ENCODE peak calls at places on chromosome 14, in six cellular contexts. U, S, Q, V, H and E are unnamed samples.

GRCh38 chr14:63662776-63663175 is 21.1 kb upstream of the WDR89 start:
- DNase-seq in U (no peak), V (no peak), Q (no peak), S (no peak), H (no peak), E (no peak)

GRCh38 chr14:106201376-106201775 is 675.0 kb downstream of the TMEM121 start:
- DNase-seq in V (no peak), U (no peak), H (no peak), Q (no peak), S (no peak), E (no peak)

GRCh38 chr14:53462931-53463778 is 310.0 kb upstream of the DDHD1 start:
- DNase-seq in Q (no peak), H (peak), V (no peak), S (no peak), U (peak), E (no peak)

GRCh38 chr14:102969060-102969791 is 46.8 kb downstream of the AMN start:
- DNase-seq in H (no peak), U (no peak), V (no peak), Q (no peak), S (no peak), E (no peak)

GRCh38 chr14:90561031-90561430 is 164.2 kb downstream of the CALM1 start:
- DNase-seq in S (no peak), V (no peak), U (peak), Q (no peak), H (no peak), E (no peak)

GRCh38 chr14:96016761-96017160 is 22.4 kb upstream of the C14orf132 start:
- DNase-seq in H (no peak), Q (no peak), S (no peak), V (no peak), U (peak), E (no peak)

GRCh38 chr14:81315344-81315743 is 84.8 kb downstream of the STON2 start:
- DNase-seq in U (no peak), V (no peak), Q (no peak), S (no peak), H (no peak), E (no peak)

GRCh38 chr14:64040044-64040443 is 187.2 kb downstream of the SYNE2 start:
- DNase-seq in V (no peak), S (no peak), U (no peak), H (no peak), Q (no peak), E (peak)

GRCh38 chr14:72924332-72924731 is 1.9 kb upstream of the DCAF4 start:
- DNase-seq in S (peak), V (no peak), Q (peak), U (peak), H (peak), E (no peak)

GRCh38 chr14:102479777-102480176 is 29.8 kb downstream of the ANKRD9 start:
- DNase-seq in U (no peak), H (peak), Q (no peak), V (no peak), S (peak), E (no peak)

GRCh38 chr14:61128382-61129167 is 147.5 kb downstream of the SLC38A6 start:
- DNase-seq in Q (no peak), U (no peak), V (no peak), S (no peak), H (no peak), E (no peak)

DNA sequence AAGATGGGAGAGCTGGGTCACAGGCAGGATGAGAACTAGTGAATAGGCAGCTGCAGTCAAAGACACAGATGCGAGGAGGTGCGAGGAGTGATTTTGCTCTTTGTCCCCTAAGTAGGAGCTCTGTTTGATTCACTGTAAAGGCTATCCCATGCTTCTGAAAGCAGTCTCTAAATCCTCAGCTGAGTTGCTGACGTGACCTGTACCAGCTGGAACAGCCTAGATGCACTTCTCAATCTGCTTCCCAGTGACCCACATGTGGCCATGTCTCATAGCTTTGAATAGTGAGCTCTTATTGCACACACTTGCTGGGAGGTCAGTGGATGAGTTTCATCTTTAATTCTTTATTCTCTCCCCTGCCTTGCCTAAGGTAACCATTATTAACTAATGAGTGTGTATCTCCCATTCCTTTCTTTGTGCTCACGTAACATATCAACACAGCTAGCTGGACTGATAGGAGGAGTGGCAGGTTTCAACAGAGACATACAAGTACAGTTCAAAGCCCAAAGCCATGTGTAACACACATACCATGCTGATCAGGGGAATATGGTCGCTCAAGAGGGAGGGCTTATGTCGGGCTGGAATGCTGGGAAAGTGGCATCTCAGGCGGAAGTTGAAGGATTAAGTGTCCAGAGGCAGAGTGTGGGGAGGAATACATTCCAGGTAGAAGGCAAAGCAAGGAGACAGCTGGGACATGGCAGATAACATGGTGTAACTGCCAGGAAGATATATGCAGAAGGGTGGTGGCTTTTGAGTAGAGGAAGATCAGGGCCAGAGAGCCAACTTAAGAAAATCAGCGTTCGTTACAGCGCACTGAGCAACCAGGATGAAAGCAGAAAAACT is 15.4 kb upstream of the YY1 start:
- DNase-seq in U (peak), Q (no peak), S (no peak), H (no peak), V (no peak), E (no peak)
- H3K27ac ChIP-seq in U (peak), Q (peak), S (no peak), H (no peak), V (peak), E (no peak)

DNA sequence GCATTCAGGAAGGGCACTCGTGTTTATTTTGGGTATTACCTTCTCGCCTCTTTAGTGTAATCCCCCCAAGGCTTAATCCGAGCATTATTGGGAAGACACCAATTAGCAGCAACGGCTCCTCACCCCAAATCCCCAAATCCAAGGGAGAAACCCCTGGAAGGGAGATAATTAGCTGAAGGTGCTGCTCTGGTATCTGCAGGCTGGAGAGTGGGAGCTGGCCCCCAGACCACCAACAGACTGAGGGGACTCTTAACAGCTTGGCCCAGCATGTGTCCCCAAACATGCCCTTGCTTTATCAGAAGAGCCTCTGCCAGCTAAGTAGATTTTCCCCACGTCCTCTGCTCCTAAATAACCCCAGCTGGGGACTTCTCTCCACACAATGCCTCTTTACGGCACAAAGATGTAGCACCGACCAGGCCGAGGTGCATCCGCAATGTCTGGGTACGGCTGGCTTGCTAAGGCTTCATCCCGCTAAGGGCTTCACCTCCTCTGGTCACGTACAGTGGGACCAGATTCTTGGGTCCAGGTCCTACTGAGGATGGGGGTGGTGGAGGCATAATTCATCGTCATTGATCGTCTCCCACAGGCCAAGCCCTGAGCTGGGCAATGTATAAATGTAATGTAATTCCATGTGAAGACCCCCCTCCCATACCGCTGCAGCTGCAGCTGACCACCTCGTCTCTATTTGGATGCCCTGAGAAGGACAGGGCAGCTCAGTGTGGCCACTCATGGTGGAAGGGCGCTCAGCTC is 123.7 kb upstream of the GSC start:
- DNase-seq in U (no peak), V (no peak), S (no peak), H (no peak), Q (no peak), E (no peak)
- H3K4me3 ChIP-seq in U (no peak), V (no peak), S (no peak), H (no peak), Q (no peak), E (no peak)

GRCh38 chr14:68463705-68464104 is 329.2 kb downstream of the ZFP36L1 start:
- DNase-seq in U (no peak), H (no peak), S (no peak), Q (no peak), V (no peak), E (no peak)
- H3K27ac ChIP-seq in U (no peak), H (no peak), S (no peak), Q (no peak), V (no peak), E (no peak)

DNA sequence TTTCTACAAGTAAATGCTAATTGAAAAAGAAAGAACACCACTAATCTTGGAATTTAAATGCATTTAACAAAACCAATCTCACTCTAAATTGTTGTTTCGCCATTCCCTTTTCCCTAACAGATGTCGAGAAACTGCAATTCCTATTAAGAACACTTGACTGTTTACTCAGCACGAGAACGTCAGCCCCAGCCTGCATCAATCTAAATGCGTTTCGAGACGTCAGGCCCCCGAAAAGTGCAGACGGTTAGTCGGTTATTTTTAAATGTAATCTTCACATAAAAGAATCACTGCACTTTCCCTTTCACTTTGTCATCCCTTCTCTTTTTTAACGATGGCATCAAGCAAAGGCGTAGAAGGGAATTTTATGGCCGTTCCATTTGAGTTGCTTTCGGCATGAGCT is 837.6 kb downstream of the VRK1 start:
- DNase-seq in V (no peak), H (no peak), Q (no peak), S (no peak), U (no peak), E (no peak)
- H3K4me3 ChIP-seq in V (peak), H (peak), Q (no peak), S (no peak), U (no peak), E (no peak)

GRCh38 chr14:30597496-30597895 is 24.6 kb upstream of the SCFD1 start:
- DNase-seq in H (no peak), S (no peak), U (no peak), Q (no peak), V (no peak), E (no peak)
- H3K27ac ChIP-seq in H (no peak), S (no peak), U (no peak), Q (no peak), V (no peak), E (no peak)